ENCODE peak calls at places on chromosomes 13 and 19, in five cellular contexts. One of them, this sample, is unnamed.

GRCh38 chr19:19447536-19448237 is 42.2 kb downstream of the GATAD2A start:
- DNase-seq in astrocyte of the cerebellum: no peak
- DNase-seq in choroid plexus epithelial cell: peak
- DNase-seq in WERI-Rb-1: no peak
- DNase-seq in aorta: no peak
- DNase-seq in this sample: no peak

GRCh38 chr19:18967358-18968146 is 26.5 kb upstream of the HOMER3 start:
- DNase-seq in astrocyte of the cerebellum: peak
- DNase-seq in choroid plexus epithelial cell: peak
- DNase-seq in WERI-Rb-1: no peak
- DNase-seq in aorta: peak
- DNase-seq in this sample: no peak

GRCh38 chr19:18170714-18171255 is 2.8 kb upstream of the IFI30 start:
- DNase-seq in astrocyte of the cerebellum: no peak
- DNase-seq in choroid plexus epithelial cell: no peak
- DNase-seq in WERI-Rb-1: no peak
- DNase-seq in aorta: no peak
- DNase-seq in this sample: no peak

GRCh38 chr13:46492946-46493345 is 60.0 kb upstream of the LRCH1 start:
- DNase-seq in astrocyte of the cerebellum: peak
- DNase-seq in choroid plexus epithelial cell: peak
- DNase-seq in WERI-Rb-1: no peak
- DNase-seq in aorta: no peak
- DNase-seq in this sample: no peak

GRCh38 chr19:42220751-42221097 is 612 bp downstream of the ZNF526 start:
- DNase-seq in astrocyte of the cerebellum: no peak
- DNase-seq in choroid plexus epithelial cell: no peak
- DNase-seq in WERI-Rb-1: no peak
- DNase-seq in aorta: no peak
- DNase-seq in this sample: no peak

GRCh38 chr13:109744512-109745051 is 41.8 kb downstream of the IRS2 start:
- DNase-seq in astrocyte of the cerebellum: no peak
- DNase-seq in choroid plexus epithelial cell: peak
- DNase-seq in WERI-Rb-1: no peak
- DNase-seq in aorta: no peak
- DNase-seq in this sample: peak

GRCh38 chr19:10111405-10111811 is at the start of gene P2RY11:
- DNase-seq in astrocyte of the cerebellum: no peak
- DNase-seq in choroid plexus epithelial cell: no peak
- DNase-seq in WERI-Rb-1: no peak
- DNase-seq in aorta: no peak
- DNase-seq in this sample: no peak

GRCh38 chr13:25764378-25764777 is 287.4 kb downstream of the SHISA2 start:
- DNase-seq in astrocyte of the cerebellum: no peak
- DNase-seq in choroid plexus epithelial cell: no peak
- DNase-seq in WERI-Rb-1: no peak
- DNase-seq in aorta: no peak
- DNase-seq in this sample: no peak

GRCh38 chr19:19738564-19738963 is 5.7 kb upstream of the ZNF14 start:
- DNase-seq in astrocyte of the cerebellum: no peak
- DNase-seq in choroid plexus epithelial cell: no peak
- DNase-seq in WERI-Rb-1: no peak
- DNase-seq in aorta: peak
- DNase-seq in this sample: no peak

GRCh38 chr19:29626386-29626785 is 20.3 kb downstream of the POP4 start:
- DNase-seq in astrocyte of the cerebellum: no peak
- DNase-seq in choroid plexus epithelial cell: no peak
- DNase-seq in WERI-Rb-1: no peak
- DNase-seq in aorta: peak
- DNase-seq in this sample: no peak

GRCh38 chr13:76293751-76294150 is 592.5 kb downstream of the KCTD12 start:
- DNase-seq in astrocyte of the cerebellum: no peak
- DNase-seq in choroid plexus epithelial cell: peak
- DNase-seq in WERI-Rb-1: no peak
- DNase-seq in aorta: no peak
- DNase-seq in this sample: no peak

GRCh38 chr13:74406439-74406838 is 272.2 kb upstream of the KLF12 start:
- DNase-seq in astrocyte of the cerebellum: no peak
- DNase-seq in choroid plexus epithelial cell: no peak
- DNase-seq in WERI-Rb-1: no peak
- DNase-seq in aorta: no peak
- DNase-seq in this sample: no peak

GRCh38 chr19:45420356-45420755 is 3.4 kb downstream of the ERCC1 start:
- DNase-seq in astrocyte of the cerebellum: no peak
- DNase-seq in choroid plexus epithelial cell: no peak
- DNase-seq in WERI-Rb-1: no peak
- DNase-seq in aorta: no peak
- DNase-seq in this sample: no peak

GRCh38 chr13:37495046-37495445 is 103.5 kb downstream of the POSTN start:
- DNase-seq in astrocyte of the cerebellum: no peak
- DNase-seq in choroid plexus epithelial cell: peak
- DNase-seq in WERI-Rb-1: no peak
- DNase-seq in aorta: no peak
- DNase-seq in this sample: no peak

GRCh38 chr19:18208098-18208951 is 4.5 kb upstream of the RAB3A start:
- DNase-seq in astrocyte of the cerebellum: no peak
- DNase-seq in choroid plexus epithelial cell: peak
- DNase-seq in WERI-Rb-1: peak
- DNase-seq in aorta: peak
- DNase-seq in this sample: no peak

GRCh38 chr19:46697142-46697960 is 19.6 kb downstream of the PRKD2 start:
- DNase-seq in astrocyte of the cerebellum: peak
- DNase-seq in choroid plexus epithelial cell: peak
- DNase-seq in WERI-Rb-1: peak
- DNase-seq in aorta: peak
- DNase-seq in this sample: no peak

GRCh38 chr19:16608290-16608704 is 19.7 kb downstream of the MED26 start:
- DNase-seq in astrocyte of the cerebellum: peak
- DNase-seq in choroid plexus epithelial cell: peak
- DNase-seq in WERI-Rb-1: no peak
- DNase-seq in aorta: no peak
- DNase-seq in this sample: peak

GRCh38 chr19:5138606-5139594 is 170.0 kb downstream of the KDM4B start:
- DNase-seq in astrocyte of the cerebellum: peak
- DNase-seq in choroid plexus epithelial cell: peak
- DNase-seq in WERI-Rb-1: no peak
- DNase-seq in aorta: no peak
- DNase-seq in this sample: peak

GRCh38 chr13:113652404-113653263 is 5.4 kb downstream of the ATP4B start:
- DNase-seq in astrocyte of the cerebellum: no peak
- DNase-seq in choroid plexus epithelial cell: no peak
- DNase-seq in WERI-Rb-1: peak
- DNase-seq in aorta: peak
- DNase-seq in this sample: no peak

GRCh38 chr13:113655358-113656014 is 2.5 kb downstream of the ATP4B start:
- DNase-seq in astrocyte of the cerebellum: no peak
- DNase-seq in choroid plexus epithelial cell: no peak
- DNase-seq in WERI-Rb-1: no peak
- DNase-seq in aorta: peak
- DNase-seq in this sample: no peak

GRCh38 chr13:113654591-113655357 is 3.2 kb downstream of the ATP4B start:
- DNase-seq in astrocyte of the cerebellum: no peak
- DNase-seq in choroid plexus epithelial cell: no peak
- DNase-seq in WERI-Rb-1: peak
- DNase-seq in aorta: peak
- DNase-seq in this sample: no peak

GRCh38 chr13:113653264-113654174 is 4.5 kb downstream of the ATP4B start:
- DNase-seq in astrocyte of the cerebellum: no peak
- DNase-seq in choroid plexus epithelial cell: peak
- DNase-seq in WERI-Rb-1: peak
- DNase-seq in aorta: peak
- DNase-seq in this sample: no peak

GRCh38 chr13:113654175-113654560 is 3.8 kb downstream of the ATP4B start:
- DNase-seq in astrocyte of the cerebellum: no peak
- DNase-seq in choroid plexus epithelial cell: peak
- DNase-seq in WERI-Rb-1: no peak
- DNase-seq in aorta: peak
- DNase-seq in this sample: no peak
- H3K4me3 ChIP-seq in astrocyte of the cerebellum: no peak
- H3K4me3 ChIP-seq in choroid plexus epithelial cell: no peak
- H3K4me3 ChIP-seq in WERI-Rb-1: no peak
- H3K4me3 ChIP-seq in aorta: no peak
- H3K4me3 ChIP-seq in this sample: no peak

DNA sequence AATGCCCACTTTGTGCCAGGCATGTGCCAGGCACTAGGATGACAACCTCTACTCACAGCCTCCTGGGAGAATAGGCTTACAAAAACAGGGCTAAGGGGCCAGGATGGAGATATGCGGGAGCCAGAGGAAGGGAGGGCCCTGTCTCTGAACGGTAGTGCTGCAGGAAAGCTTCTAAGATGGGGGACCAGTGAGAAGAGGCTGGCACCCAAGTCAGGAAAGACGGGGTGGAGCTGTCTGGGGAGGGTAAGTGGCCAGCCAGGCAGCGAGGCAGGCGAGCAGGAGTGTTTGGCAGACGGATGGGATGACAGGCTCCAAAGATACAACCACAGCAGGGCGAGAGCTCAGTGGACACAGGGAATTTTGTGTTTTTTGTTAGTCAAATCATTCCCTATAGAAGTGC is 44.7 kb upstream of the GPI start:
- DNase-seq in astrocyte of the cerebellum: no peak
- DNase-seq in choroid plexus epithelial cell: no peak
- DNase-seq in WERI-Rb-1: no peak
- DNase-seq in aorta: no peak
- DNase-seq in this sample: no peak
- H3K4me3 ChIP-seq in astrocyte of the cerebellum: no peak
- H3K4me3 ChIP-seq in choroid plexus epithelial cell: no peak
- H3K4me3 ChIP-seq in WERI-Rb-1: no peak
- H3K4me3 ChIP-seq in aorta: no peak
- H3K4me3 ChIP-seq in this sample: no peak

GRCh38 chr19:58396691-58397532 is 1.5 kb downstream of the RNF225 start:
- DNase-seq in astrocyte of the cerebellum: no peak
- DNase-seq in choroid plexus epithelial cell: no peak
- DNase-seq in WERI-Rb-1: no peak
- DNase-seq in aorta: no peak
- DNase-seq in this sample: no peak
- H3K4me3 ChIP-seq in astrocyte of the cerebellum: no peak
- H3K4me3 ChIP-seq in choroid plexus epithelial cell: no peak
- H3K4me3 ChIP-seq in WERI-Rb-1: no peak
- H3K4me3 ChIP-seq in aorta: no peak
- H3K4me3 ChIP-seq in this sample: no peak

GRCh38 chr19:55255618-55256423 is 3.0 kb downstream of the PPP6R1 start:
- DNase-seq in astrocyte of the cerebellum: no peak
- DNase-seq in choroid plexus epithelial cell: no peak
- DNase-seq in WERI-Rb-1: no peak
- DNase-seq in aorta: no peak
- DNase-seq in this sample: no peak
- H3K4me3 ChIP-seq in astrocyte of the cerebellum: no peak
- H3K4me3 ChIP-seq in choroid plexus epithelial cell: peak
- H3K4me3 ChIP-seq in WERI-Rb-1: no peak
- H3K4me3 ChIP-seq in aorta: no peak
- H3K4me3 ChIP-seq in this sample: peak

DNA sequence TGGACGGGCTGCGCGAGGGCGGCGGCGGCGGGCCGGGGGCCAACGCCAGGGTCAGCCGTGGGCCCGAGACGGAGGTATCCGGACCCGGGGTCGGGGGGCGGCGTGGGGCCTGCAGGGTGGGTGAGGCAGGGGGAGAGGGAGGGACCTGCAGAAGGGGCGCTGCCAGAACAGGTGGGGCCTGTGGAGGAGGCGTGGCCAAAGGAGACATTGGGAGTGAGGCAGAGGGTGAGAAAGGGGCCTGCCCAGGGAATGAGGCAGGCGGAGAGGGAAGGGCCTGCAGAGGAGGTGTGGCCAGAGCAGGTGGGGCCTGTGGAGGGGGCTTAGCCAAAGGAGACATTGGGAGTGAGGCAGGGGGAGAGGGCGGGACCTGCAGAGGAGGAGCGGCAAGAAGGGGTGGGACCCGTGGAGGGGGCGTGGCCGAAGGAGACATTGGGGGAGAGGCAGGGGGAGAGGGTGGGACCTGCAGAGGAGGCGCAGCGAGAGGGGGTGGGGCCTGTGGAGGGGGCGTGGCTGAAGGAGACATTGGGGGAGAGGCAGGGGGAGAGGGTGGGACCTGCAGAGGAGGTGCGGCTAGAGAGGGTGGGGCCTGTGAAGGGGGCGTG is 4.2 kb downstream of the PRR36 start:
- DNase-seq in astrocyte of the cerebellum: no peak
- DNase-seq in choroid plexus epithelial cell: peak
- DNase-seq in WERI-Rb-1: peak
- DNase-seq in aorta: no peak
- DNase-seq in this sample: no peak
- H3K4me3 ChIP-seq in astrocyte of the cerebellum: peak
- H3K4me3 ChIP-seq in choroid plexus epithelial cell: no peak
- H3K4me3 ChIP-seq in WERI-Rb-1: no peak
- H3K4me3 ChIP-seq in aorta: no peak
- H3K4me3 ChIP-seq in this sample: peak

DNA sequence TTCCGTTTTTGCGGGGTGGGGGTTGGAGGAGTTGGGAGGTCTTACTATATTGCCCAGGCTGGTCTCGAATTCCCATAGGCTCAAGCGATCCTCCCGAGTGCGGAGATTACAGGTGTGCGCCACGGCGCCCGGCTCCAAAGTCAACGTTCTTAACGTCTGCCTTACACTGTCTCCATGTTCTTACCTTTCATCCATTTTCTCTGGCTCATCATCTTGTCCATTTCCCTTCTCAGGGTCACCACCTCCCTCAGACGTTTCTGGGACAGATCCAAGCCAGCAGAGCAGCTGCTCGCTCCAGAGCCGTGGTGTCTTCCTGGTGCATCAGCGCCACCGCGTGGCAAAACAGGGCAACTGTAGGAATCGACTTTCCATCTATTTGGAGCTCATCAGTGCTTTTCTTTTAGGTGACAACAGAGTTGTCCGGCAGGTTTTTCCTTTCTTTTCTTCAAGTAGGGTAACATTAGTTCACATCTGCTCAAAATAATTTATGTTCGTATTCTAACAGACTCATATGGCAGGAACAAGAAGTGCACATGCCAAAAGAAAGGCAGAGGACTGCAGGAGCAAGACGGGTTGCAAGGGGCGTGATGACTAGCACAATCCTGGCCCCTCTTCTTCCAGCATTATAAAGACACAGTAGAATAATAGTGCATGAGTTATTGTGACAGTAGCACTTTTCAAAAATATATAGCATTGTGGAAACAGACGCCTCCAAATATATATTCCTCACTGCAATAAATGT is 103.1 kb upstream of the ABCC4 start:
- DNase-seq in astrocyte of the cerebellum: peak
- DNase-seq in choroid plexus epithelial cell: peak
- DNase-seq in WERI-Rb-1: peak
- DNase-seq in aorta: peak
- DNase-seq in this sample: peak
- H3K4me3 ChIP-seq in astrocyte of the cerebellum: peak
- H3K4me3 ChIP-seq in choroid plexus epithelial cell: peak
- H3K4me3 ChIP-seq in WERI-Rb-1: no peak
- H3K4me3 ChIP-seq in aorta: no peak
- H3K4me3 ChIP-seq in this sample: peak

DNA sequence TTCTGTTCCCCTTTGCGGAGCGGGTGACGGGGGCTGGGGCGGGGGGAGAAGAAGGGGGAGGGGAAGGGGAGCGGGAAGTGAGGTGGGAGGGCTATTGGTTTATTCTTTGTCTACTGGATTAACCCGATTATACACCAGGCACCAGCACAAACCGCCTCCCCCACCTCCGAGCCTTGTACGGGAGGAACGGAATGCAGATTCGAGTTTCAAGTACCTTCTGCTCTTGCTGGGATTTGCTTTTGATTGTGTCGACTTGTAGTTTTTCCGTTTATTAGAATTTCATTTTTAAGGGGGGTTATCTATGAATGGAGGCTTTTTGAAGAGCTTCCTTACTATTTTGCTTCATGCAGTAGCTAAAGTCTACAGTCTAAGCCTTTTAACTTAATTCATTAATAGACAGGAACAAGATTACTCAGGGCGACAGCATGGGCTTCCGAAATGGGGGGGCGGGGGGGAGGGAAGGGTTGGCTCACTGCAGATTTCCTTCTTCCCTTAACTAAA is 895 bp upstream of the SPRY2 start:
- DNase-seq in astrocyte of the cerebellum: no peak
- DNase-seq in choroid plexus epithelial cell: peak
- DNase-seq in WERI-Rb-1: peak
- DNase-seq in aorta: no peak
- DNase-seq in this sample: no peak
- H3K4me3 ChIP-seq in astrocyte of the cerebellum: peak
- H3K4me3 ChIP-seq in choroid plexus epithelial cell: peak
- H3K4me3 ChIP-seq in WERI-Rb-1: peak
- H3K4me3 ChIP-seq in aorta: peak
- H3K4me3 ChIP-seq in this sample: peak